ENCODE peak calls at places on chromosome 11, in ten cellular contexts. One of them, this sample, is unnamed.

GRCh38 chr11:119741369-119742262 is 12.6 kb upstream of the NECTIN1 start:
- DNase-seq in AG04450: no peak
- DNase-seq in uterus: no peak
- DNase-seq in endothelial cell: peak; percentile 78
- DNase-seq in cardiac muscle cell: peak; percentile 34
- DNase-seq in brain microvascular endothelial cell: no peak
- DNase-seq in BJ: no peak
- DNase-seq in bronchial epithelial cell: no peak
- DNase-seq in IMR-90: no peak
- DNase-seq in astrocyte of the spinal cord: no peak
- DNase-seq in this sample: peak; percentile 48

GRCh38 chr11:125418396-125418795 is 77.7 kb downstream of the FEZ1 start:
- DNase-seq in AG04450: no peak
- DNase-seq in uterus: no peak
- DNase-seq in endothelial cell: no peak
- DNase-seq in cardiac muscle cell: no peak
- DNase-seq in brain microvascular endothelial cell: no peak
- DNase-seq in BJ: no peak
- DNase-seq in bronchial epithelial cell: no peak
- DNase-seq in IMR-90: no peak
- DNase-seq in astrocyte of the spinal cord: no peak
- DNase-seq in this sample: no peak

GRCh38 chr11:106477776-106478175 is 400.3 kb downstream of the AASDHPPT start:
- DNase-seq in AG04450: no peak
- DNase-seq in uterus: no peak
- DNase-seq in endothelial cell: no peak
- DNase-seq in cardiac muscle cell: peak; percentile 51
- DNase-seq in brain microvascular endothelial cell: no peak
- DNase-seq in BJ: no peak
- DNase-seq in bronchial epithelial cell: no peak
- DNase-seq in IMR-90: no peak
- DNase-seq in astrocyte of the spinal cord: no peak
- DNase-seq in this sample: no peak

GRCh38 chr11:29296680-29297079 is 720.1 kb downstream of the KCNA4 start:
- DNase-seq in AG04450: no peak
- DNase-seq in uterus: no peak
- DNase-seq in endothelial cell: no peak
- DNase-seq in cardiac muscle cell: no peak
- DNase-seq in brain microvascular endothelial cell: no peak
- DNase-seq in BJ: no peak
- DNase-seq in bronchial epithelial cell: no peak
- DNase-seq in IMR-90: no peak
- DNase-seq in astrocyte of the spinal cord: no peak
- DNase-seq in this sample: no peak

GRCh38 chr11:73652046-73652730 is 5.8 kb downstream of the PLEKHB1 start:
- DNase-seq in AG04450: no peak
- DNase-seq in uterus: no peak
- DNase-seq in endothelial cell: peak; percentile 42
- DNase-seq in cardiac muscle cell: peak; percentile 71
- DNase-seq in brain microvascular endothelial cell: no peak
- DNase-seq in BJ: no peak
- DNase-seq in bronchial epithelial cell: no peak
- DNase-seq in IMR-90: no peak
- DNase-seq in astrocyte of the spinal cord: no peak
- DNase-seq in this sample: peak; percentile 91

GRCh38 chr11:128226106-128226716 is 361.1 kb downstream of the ETS1 start:
- DNase-seq in AG04450: no peak
- DNase-seq in uterus: no peak
- DNase-seq in endothelial cell: no peak
- DNase-seq in cardiac muscle cell: no peak
- DNase-seq in brain microvascular endothelial cell: no peak
- DNase-seq in BJ: no peak
- DNase-seq in bronchial epithelial cell: no peak
- DNase-seq in IMR-90: no peak
- DNase-seq in astrocyte of the spinal cord: no peak
- DNase-seq in this sample: no peak

GRCh38 chr11:35276396-35276795 is 137.4 kb downstream of the CD44 start:
- DNase-seq in AG04450: no peak
- DNase-seq in uterus: no peak
- DNase-seq in endothelial cell: no peak
- DNase-seq in cardiac muscle cell: no peak
- DNase-seq in brain microvascular endothelial cell: no peak
- DNase-seq in BJ: no peak
- DNase-seq in bronchial epithelial cell: peak; percentile 100
- DNase-seq in IMR-90: peak; percentile 39
- DNase-seq in astrocyte of the spinal cord: peak; percentile 13
- DNase-seq in this sample: peak; percentile 16

GRCh38 chr11:36354221-36355003 is 58.3 kb downstream of the PRR5L start:
- DNase-seq in AG04450: peak; percentile 47
- DNase-seq in uterus: no peak
- DNase-seq in endothelial cell: no peak
- DNase-seq in cardiac muscle cell: peak; percentile 69
- DNase-seq in brain microvascular endothelial cell: no peak
- DNase-seq in BJ: peak; percentile 92
- DNase-seq in bronchial epithelial cell: peak; percentile 65
- DNase-seq in IMR-90: peak; percentile 67
- DNase-seq in astrocyte of the spinal cord: peak; percentile 67
- DNase-seq in this sample: no peak

GRCh38 chr11:78926633-78927347 is 352.1 kb upstream of the NARS2 start:
- DNase-seq in AG04450: peak; percentile 8
- DNase-seq in uterus: no peak
- DNase-seq in endothelial cell: no peak
- DNase-seq in cardiac muscle cell: no peak
- DNase-seq in brain microvascular endothelial cell: no peak
- DNase-seq in BJ: peak; percentile 23
- DNase-seq in bronchial epithelial cell: no peak
- DNase-seq in IMR-90: peak; percentile 69
- DNase-seq in astrocyte of the spinal cord: no peak
- DNase-seq in this sample: no peak

GRCh38 chr11:78685156-78685555 is 110.5 kb upstream of the NARS2 start:
- DNase-seq in AG04450: no peak
- DNase-seq in uterus: no peak
- DNase-seq in endothelial cell: no peak
- DNase-seq in cardiac muscle cell: no peak
- DNase-seq in brain microvascular endothelial cell: no peak
- DNase-seq in BJ: no peak
- DNase-seq in bronchial epithelial cell: no peak
- DNase-seq in IMR-90: no peak
- DNase-seq in astrocyte of the spinal cord: no peak
- DNase-seq in this sample: no peak

GRCh38 chr11:113802621-113803020 is 23.0 kb downstream of the CLDN25 start:
- DNase-seq in AG04450: no peak
- DNase-seq in uterus: no peak
- DNase-seq in endothelial cell: no peak
- DNase-seq in cardiac muscle cell: no peak
- DNase-seq in brain microvascular endothelial cell: no peak
- DNase-seq in BJ: no peak
- DNase-seq in bronchial epithelial cell: no peak
- DNase-seq in IMR-90: no peak
- DNase-seq in astrocyte of the spinal cord: no peak
- DNase-seq in this sample: no peak

GRCh38 chr11:113805640-113806039 is 26.0 kb downstream of the CLDN25 start:
- DNase-seq in AG04450: no peak
- DNase-seq in uterus: no peak
- DNase-seq in endothelial cell: no peak
- DNase-seq in cardiac muscle cell: no peak
- DNase-seq in brain microvascular endothelial cell: no peak
- DNase-seq in BJ: no peak
- DNase-seq in bronchial epithelial cell: no peak
- DNase-seq in IMR-90: peak; percentile 5
- DNase-seq in astrocyte of the spinal cord: no peak
- DNase-seq in this sample: no peak

GRCh38 chr11:113806403-113806802 is 26.8 kb downstream of the CLDN25 start:
- DNase-seq in AG04450: no peak
- DNase-seq in uterus: no peak
- DNase-seq in endothelial cell: peak; percentile 65
- DNase-seq in cardiac muscle cell: peak; percentile 44
- DNase-seq in brain microvascular endothelial cell: peak; percentile 22
- DNase-seq in BJ: no peak
- DNase-seq in bronchial epithelial cell: peak; percentile 29
- DNase-seq in IMR-90: peak; percentile 7
- DNase-seq in astrocyte of the spinal cord: no peak
- DNase-seq in this sample: peak; percentile 34
- TF ChIP-seq CTCF in AG04450: peak; percentile 52
- TF ChIP-seq CTCF in uterus: no peak
- TF ChIP-seq CTCF in endothelial cell: peak; percentile 44
- TF ChIP-seq CTCF in cardiac muscle cell: peak; percentile 56
- TF ChIP-seq CTCF in brain microvascular endothelial cell: peak; percentile 75
- TF ChIP-seq CTCF in BJ: peak; percentile 42
- TF ChIP-seq CTCF in bronchial epithelial cell: peak; percentile 51
- TF ChIP-seq CTCF in IMR-90: peak; percentile 35
- TF ChIP-seq CTCF in astrocyte of the spinal cord: peak; percentile 58
- TF ChIP-seq CTCF in this sample: peak; percentile 42

DNA sequence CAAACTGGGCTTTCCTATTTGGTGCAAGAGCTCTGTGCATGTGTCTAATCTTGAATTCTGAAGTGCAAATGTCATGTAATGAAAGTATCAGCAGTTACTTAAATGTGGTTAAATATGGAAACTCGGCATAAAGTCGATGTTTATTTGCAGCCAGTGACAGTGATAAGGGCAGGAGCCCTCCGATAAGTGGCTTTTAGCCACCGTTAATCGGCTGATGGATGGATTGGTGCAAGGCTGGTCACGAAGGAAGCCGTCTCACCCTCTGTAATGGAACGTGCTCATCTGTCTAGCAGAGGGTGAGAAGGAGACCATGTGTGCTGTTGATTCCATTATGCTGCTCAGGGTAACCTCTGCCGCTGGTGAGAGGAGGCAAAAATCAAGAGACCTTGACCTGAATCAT is 121.8 kb upstream of the PAX6 start:
- DNase-seq in AG04450: no peak
- DNase-seq in uterus: no peak
- DNase-seq in endothelial cell: no peak
- DNase-seq in cardiac muscle cell: no peak
- DNase-seq in brain microvascular endothelial cell: no peak
- DNase-seq in BJ: no peak
- DNase-seq in bronchial epithelial cell: no peak
- DNase-seq in IMR-90: no peak
- DNase-seq in astrocyte of the spinal cord: no peak
- DNase-seq in this sample: no peak
- TF ChIP-seq CTCF in AG04450: no peak
- TF ChIP-seq CTCF in uterus: no peak
- TF ChIP-seq CTCF in endothelial cell: no peak
- TF ChIP-seq CTCF in cardiac muscle cell: no peak
- TF ChIP-seq CTCF in brain microvascular endothelial cell: no peak
- TF ChIP-seq CTCF in BJ: no peak
- TF ChIP-seq CTCF in bronchial epithelial cell: no peak
- TF ChIP-seq CTCF in IMR-90: no peak
- TF ChIP-seq CTCF in astrocyte of the spinal cord: no peak
- TF ChIP-seq CTCF in this sample: no peak

GRCh38 chr11:117820071-117820470 is 4.5 kb downstream of the FXYD2 start:
- DNase-seq in AG04450: no peak
- DNase-seq in uterus: no peak
- DNase-seq in endothelial cell: no peak
- DNase-seq in cardiac muscle cell: no peak
- DNase-seq in brain microvascular endothelial cell: no peak
- DNase-seq in BJ: no peak
- DNase-seq in bronchial epithelial cell: no peak
- DNase-seq in IMR-90: no peak
- DNase-seq in astrocyte of the spinal cord: no peak
- DNase-seq in this sample: no peak

GRCh38 chr11:117820516-117820915 is 4.0 kb downstream of the FXYD2 start:
- DNase-seq in AG04450: no peak
- DNase-seq in uterus: no peak
- DNase-seq in endothelial cell: no peak
- DNase-seq in cardiac muscle cell: no peak
- DNase-seq in brain microvascular endothelial cell: no peak
- DNase-seq in BJ: no peak
- DNase-seq in bronchial epithelial cell: no peak
- DNase-seq in IMR-90: no peak
- DNase-seq in astrocyte of the spinal cord: no peak
- DNase-seq in this sample: no peak

GRCh38 chr11:117818036-117818858 is 6.3 kb downstream of the FXYD2 start:
- DNase-seq in AG04450: no peak
- DNase-seq in uterus: no peak
- DNase-seq in endothelial cell: no peak
- DNase-seq in cardiac muscle cell: no peak
- DNase-seq in brain microvascular endothelial cell: peak; percentile 31
- DNase-seq in BJ: no peak
- DNase-seq in bronchial epithelial cell: peak; percentile 73
- DNase-seq in IMR-90: peak; percentile 56
- DNase-seq in astrocyte of the spinal cord: peak; percentile 37
- DNase-seq in this sample: no peak

GRCh38 chr11:117817213-117818035 is 7.1 kb downstream of the FXYD2 start:
- DNase-seq in AG04450: peak; percentile 51
- DNase-seq in uterus: peak; percentile 91
- DNase-seq in endothelial cell: peak; percentile 90
- DNase-seq in cardiac muscle cell: peak; percentile 83
- DNase-seq in brain microvascular endothelial cell: peak; percentile 83
- DNase-seq in BJ: peak; percentile 4
- DNase-seq in bronchial epithelial cell: peak; percentile 53
- DNase-seq in IMR-90: peak; percentile 65
- DNase-seq in astrocyte of the spinal cord: peak; percentile 77
- DNase-seq in this sample: peak; percentile 81

GRCh38 chr11:117819096-117820040 is 5.2 kb downstream of the FXYD2 start:
- DNase-seq in AG04450: peak; percentile 21
- DNase-seq in uterus: peak; percentile 75
- DNase-seq in endothelial cell: peak; percentile 85
- DNase-seq in cardiac muscle cell: peak; percentile 85
- DNase-seq in brain microvascular endothelial cell: peak; percentile 66
- DNase-seq in BJ: no peak
- DNase-seq in bronchial epithelial cell: peak; percentile 59
- DNase-seq in IMR-90: peak; percentile 63
- DNase-seq in astrocyte of the spinal cord: peak; percentile 71
- DNase-seq in this sample: peak; percentile 80
- TF ChIP-seq CTCF in AG04450: peak; percentile 87
- TF ChIP-seq CTCF in uterus: peak; percentile 44
- TF ChIP-seq CTCF in endothelial cell: peak; percentile 21
- TF ChIP-seq CTCF in cardiac muscle cell: peak; percentile 91
- TF ChIP-seq CTCF in brain microvascular endothelial cell: peak; percentile 90
- TF ChIP-seq CTCF in BJ: peak; percentile 58
- TF ChIP-seq CTCF in bronchial epithelial cell: peak; percentile 79
- TF ChIP-seq CTCF in IMR-90: peak; percentile 66
- TF ChIP-seq CTCF in astrocyte of the spinal cord: peak; percentile 87
- TF ChIP-seq CTCF in this sample: peak; percentile 44

DNA sequence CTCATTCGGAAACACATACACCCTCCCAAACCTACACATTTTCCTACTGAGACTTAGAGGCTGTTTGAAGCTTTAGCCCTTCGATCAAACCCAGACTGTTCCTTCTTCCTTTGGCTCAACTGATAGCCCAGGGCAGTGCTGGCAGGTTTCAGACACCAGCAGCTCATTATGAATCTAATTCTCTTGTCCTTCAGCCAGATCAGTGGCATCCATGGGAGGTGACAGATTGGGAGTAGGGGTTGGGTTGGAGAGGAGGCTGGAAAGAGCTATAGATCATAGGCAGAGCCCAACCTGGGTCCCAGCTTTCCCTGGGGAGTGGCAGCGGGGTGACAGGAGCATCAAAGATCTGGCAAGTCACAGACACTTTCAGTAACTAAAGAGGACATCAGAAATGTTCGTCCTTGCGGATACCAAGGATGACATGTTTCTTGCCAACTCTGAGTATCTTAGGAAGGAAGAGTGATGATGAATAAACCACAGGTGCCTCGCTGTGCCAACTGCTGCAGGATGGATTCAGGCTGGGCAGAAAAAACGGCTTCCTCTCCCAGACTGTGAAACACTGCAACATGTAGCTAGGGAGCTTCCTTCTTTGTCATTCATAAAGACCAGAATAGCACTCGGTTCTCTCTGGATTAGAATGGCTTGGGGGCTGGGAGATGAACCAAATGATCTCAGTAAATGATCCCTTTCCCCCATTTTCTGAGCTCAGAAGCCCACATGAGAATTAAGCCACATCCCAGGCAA is 19.1 kb downstream of the ABCC8 start:
- DNase-seq in AG04450: no peak
- DNase-seq in uterus: no peak
- DNase-seq in endothelial cell: no peak
- DNase-seq in cardiac muscle cell: no peak
- DNase-seq in brain microvascular endothelial cell: no peak
- DNase-seq in BJ: no peak
- DNase-seq in bronchial epithelial cell: no peak
- DNase-seq in IMR-90: no peak
- DNase-seq in astrocyte of the spinal cord: no peak
- DNase-seq in this sample: no peak
- TF ChIP-seq CTCF in AG04450: no peak
- TF ChIP-seq CTCF in uterus: no peak
- TF ChIP-seq CTCF in endothelial cell: no peak
- TF ChIP-seq CTCF in cardiac muscle cell: no peak
- TF ChIP-seq CTCF in brain microvascular endothelial cell: no peak
- TF ChIP-seq CTCF in BJ: no peak
- TF ChIP-seq CTCF in bronchial epithelial cell: no peak
- TF ChIP-seq CTCF in IMR-90: no peak
- TF ChIP-seq CTCF in astrocyte of the spinal cord: no peak
- TF ChIP-seq CTCF in this sample: no peak